ENCODE peak calls at places on chromosomes 1 and 21, in ten cellular contexts. C, B, Q, Z, M, I, P, F, A and O are unnamed samples. For H3K4me1, the result is how much of the 10 kb centered on the place peaks cover.

GRCh38 chr1:8739377-8739776 is 78.1 kb downstream of the RERE start:
- DNase-seq in C (no peak), B (no peak), Q (no peak), Z (no peak), M (no peak), I (peak), P (no peak), F (no peak), A (no peak), O (no peak)

GRCh38 chr21:43916691-43917514 is 51.9 kb downstream of the AGPAT3 start:
- DNase-seq in C (no peak), B (no peak), Q (peak), Z (peak), M (no peak), I (peak), P (peak), F (no peak), A (no peak), O (no peak)

GRCh38 chr1:233587958-233588799 is 25.7 kb upstream of the KCNK1 start:
- DNase-seq in C (no peak), B (no peak), Q (no peak), Z (no peak), M (peak), I (no peak), P (no peak), F (peak), A (no peak), O (no peak)

GRCh38 chr1:50023292-50024159 is at the start of gene AGBL4:
- DNase-seq in C (no peak), B (no peak), Q (peak), Z (no peak), M (peak), I (peak), P (no peak), F (no peak), A (peak), O (no peak)

GRCh38 chr21:45624356-45624854 is 19.1 kb upstream of the PCBP3 start:
- DNase-seq in C (no peak), B (no peak), Q (no peak), Z (no peak), M (peak), I (no peak), P (no peak), F (no peak), A (no peak), O (no peak)

GRCh38 chr1:46039571-46040052 is 92.8 kb downstream of the PIK3R3 start:
- DNase-seq in C (no peak), B (no peak), Q (peak), Z (no peak), M (no peak), I (no peak), P (peak), F (no peak), A (peak), O (no peak)

GRCh38 chr1:235397733-235398132 is 30.5 kb downstream of the TBCE start:
- DNase-seq in C (no peak), B (no peak), Q (peak), Z (no peak), M (no peak), I (no peak), P (peak), F (no peak), A (peak), O (peak)

GRCh38 chr1:89894210-89894668 is 73.4 kb downstream of the LRRC8D start:
- DNase-seq in C (no peak), B (no peak), Q (peak), Z (no peak), M (no peak), I (no peak), P (peak), F (no peak), A (peak), O (no peak)

GRCh38 chr1:7659514-7659913 is 111.6 kb upstream of the VAMP3 start:
- DNase-seq in C (no peak), B (no peak), Q (no peak), Z (no peak), M (no peak), I (no peak), P (no peak), F (no peak), A (no peak), O (no peak)

DNA sequence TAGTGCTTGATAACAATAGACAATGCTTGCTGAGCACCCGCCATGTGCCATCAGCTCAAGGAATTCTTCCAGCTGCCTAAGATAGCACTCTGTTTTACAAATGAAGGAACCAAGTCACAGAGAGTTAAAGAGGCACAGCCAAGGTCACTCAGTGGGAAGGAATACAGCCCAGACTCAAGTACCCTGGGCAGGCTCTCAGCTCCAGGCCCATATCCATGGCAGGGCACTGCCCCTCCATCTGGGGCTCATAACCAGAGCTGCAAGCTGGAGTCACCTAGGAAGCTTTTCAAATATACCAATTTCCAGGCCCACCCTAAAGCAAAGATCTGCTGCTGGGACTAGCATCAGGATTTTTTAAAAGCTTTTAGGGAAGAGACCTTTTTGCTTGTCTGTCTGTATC is 1.6 kb downstream of the CLEC20A start:
- DNase-seq in C (no peak), B (no peak), Q (no peak), Z (no peak), M (no peak), I (no peak), P (no peak), F (no peak), A (no peak), O (no peak)
- H3K27ac ChIP-seq in C (no peak), B (no peak), Q (no peak), Z (no peak), M (no peak), I (no peak), P (no peak), F (no peak), A (no peak), O (no peak)

GRCh38 chr1:3355894-3356826 is 98.3 kb upstream of the ARHGEF16 start:
- DNase-seq in C (no peak), B (no peak), Q (no peak), Z (no peak), M (no peak), I (no peak), P (no peak), F (no peak), A (no peak), O (no peak)
- H3K4me1 ChIP-seq in C (under half), B (under half), Q (under half), Z (under half), M (under half), I (under half), P (under half), F (under half), A (under half), O (under half)

DNA sequence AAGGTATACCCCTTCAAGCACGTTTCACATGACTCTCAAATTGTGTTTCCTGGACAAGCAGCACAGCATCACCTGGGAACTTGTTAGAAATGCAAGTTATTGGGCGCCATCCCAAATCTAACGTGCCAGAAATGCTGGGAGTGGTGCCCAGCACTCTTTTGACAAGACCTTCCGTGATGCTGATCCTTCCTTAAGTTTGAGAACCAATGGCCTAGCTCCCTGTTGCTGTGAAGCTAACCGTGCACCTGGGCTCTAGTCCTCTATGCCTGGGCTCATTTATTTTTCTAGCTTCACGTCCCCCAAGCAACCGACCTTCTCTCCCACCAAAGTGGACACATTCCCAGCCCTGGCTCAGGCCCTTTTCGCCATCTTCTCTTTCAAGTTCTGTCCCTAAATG is 4.3 kb downstream of the BEST4 start:
- DNase-seq in C (no peak), B (no peak), Q (no peak), Z (no peak), M (no peak), I (no peak), P (no peak), F (no peak), A (no peak), O (no peak)
- H2AFZ ChIP-seq in C (peak), B (no peak), Q (peak), Z (peak), M (peak), I (no peak), P (peak), F (peak), A (peak), O (peak)

GRCh38 chr1:203666621-203667020 is 40.0 kb downstream of the ATP2B4 start:
- DNase-seq in C (no peak), B (no peak), Q (no peak), Z (no peak), M (no peak), I (no peak), P (no peak), F (no peak), A (no peak), O (no peak)
- H3K27ac ChIP-seq in C (no peak), B (no peak), Q (peak), Z (no peak), M (no peak), I (no peak), P (no peak), F (no peak), A (no peak), O (no peak)

DNA sequence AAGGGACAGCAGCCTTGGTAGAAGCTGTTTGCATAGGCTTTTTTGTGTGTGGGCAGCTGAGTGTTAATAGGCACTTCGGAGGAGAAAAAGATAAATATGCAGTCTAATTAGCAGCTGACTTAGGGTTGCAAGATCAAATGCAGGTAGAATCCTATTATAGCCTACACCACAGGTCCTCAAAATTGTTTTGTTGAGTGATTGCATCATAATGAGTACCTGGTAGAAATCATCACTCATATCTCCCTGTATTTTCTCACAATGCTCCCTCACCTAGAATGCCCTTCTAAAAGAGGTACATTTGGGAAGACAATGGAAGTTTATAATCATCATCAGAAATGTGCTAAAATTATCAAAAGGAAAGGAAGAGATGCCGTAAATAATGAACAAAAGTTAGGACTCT is 35.6 kb downstream of the ZC3H11B start:
- DNase-seq in C (no peak), B (no peak), Q (no peak), Z (no peak), M (no peak), I (no peak), P (no peak), F (no peak), A (no peak), O (no peak)
- H3K4me1 ChIP-seq in C (under half), B (under half), Q (under half), Z (under half), M (under half), I (under half), P (under half), F (under half), A (under half), O (under half)

DNA sequence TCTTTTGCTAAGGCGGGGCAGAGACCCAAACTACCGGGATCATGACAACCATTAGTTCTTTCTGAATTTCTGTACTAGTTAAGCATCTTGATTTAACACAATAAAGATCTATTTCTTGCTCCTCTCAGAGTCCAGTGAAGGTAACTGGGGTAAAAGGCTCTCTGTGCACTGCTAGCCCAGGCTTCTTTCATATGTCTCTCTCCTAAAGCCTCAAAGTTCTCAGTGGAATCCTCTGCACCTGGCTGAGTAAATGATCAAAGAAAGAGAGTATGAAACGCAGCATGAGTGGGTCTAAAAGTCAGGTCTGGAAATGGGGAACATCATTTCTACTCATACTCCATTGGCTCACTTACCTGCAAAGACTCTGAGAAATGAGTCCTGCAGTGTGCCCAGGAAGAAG is 418.4 kb downstream of the PTPRC start:
- DNase-seq in C (no peak), B (no peak), Q (no peak), Z (no peak), M (no peak), I (no peak), P (no peak), F (no peak), A (no peak), O (no peak)
- H2AFZ ChIP-seq in C (peak), B (no peak), Q (no peak), Z (no peak), M (no peak), I (no peak), P (no peak), F (no peak), A (no peak), O (no peak)